ENCODE peak calls at places on chromosomes 16 and 17, in seven cellular contexts. One of them, this sample, is unnamed.

GRCh38 chr17:42578282-42578869 is 847 bp upstream of the PSMC3IP start:
- DNase-seq in stomach: peak; percentile 79
- DNase-seq in NCI-H2171 treated with DMSO at 0.1 percent for 48 hours: peak; percentile 92
- DNase-seq in anterior cingulate cortex: peak; percentile 64
- DNase-seq in choroid plexus epithelial cell: peak; percentile 82
- DNase-seq in EL: peak; percentile 79
- DNase-seq in B cell: peak; percentile 82
- DNase-seq in this sample: peak; percentile 89

GRCh38 chr17:7977805-7978204 is 24.6 kb upstream of the GUCY2D start:
- DNase-seq in anterior cingulate cortex: no peak
- DNase-seq in B cell: no peak
- DNase-seq in EL: no peak
- DNase-seq in stomach: no peak
- DNase-seq in choroid plexus epithelial cell: no peak
- DNase-seq in NCI-H2171 treated with DMSO at 0.1 percent for 48 hours: no peak
- DNase-seq in this sample: no peak

GRCh38 chr17:38735161-38735997 is 5.2 kb downstream of the CISD3 start:
- DNase-seq in anterior cingulate cortex: no peak
- DNase-seq in choroid plexus epithelial cell: no peak
- DNase-seq in stomach: peak; percentile 60
- DNase-seq in NCI-H2171 treated with DMSO at 0.1 percent for 48 hours: peak; percentile 58
- DNase-seq in B cell: peak; percentile 92
- DNase-seq in EL: no peak
- DNase-seq in this sample: peak; percentile 21

GRCh38 chr17:11490171-11490760 is 108.0 kb upstream of the DNAH9 start:
- DNase-seq in EL: no peak
- DNase-seq in anterior cingulate cortex: no peak
- DNase-seq in NCI-H2171 treated with DMSO at 0.1 percent for 48 hours: no peak
- DNase-seq in choroid plexus epithelial cell: no peak
- DNase-seq in stomach: no peak
- DNase-seq in B cell: no peak
- DNase-seq in this sample: no peak

GRCh38 chr17:79654350-79654959 is 43.6 kb upstream of the RBFOX3 start:
- DNase-seq in NCI-H2171 treated with DMSO at 0.1 percent for 48 hours: no peak
- DNase-seq in B cell: no peak
- DNase-seq in anterior cingulate cortex: no peak
- DNase-seq in choroid plexus epithelial cell: no peak
- DNase-seq in stomach: no peak
- DNase-seq in EL: no peak
- DNase-seq in this sample: no peak

GRCh38 chr16:16763449-16763848 is 384.5 kb downstream of the NPIPA7 start:
- DNase-seq in EL: no peak
- DNase-seq in NCI-H2171 treated with DMSO at 0.1 percent for 48 hours: no peak
- DNase-seq in choroid plexus epithelial cell: no peak
- DNase-seq in anterior cingulate cortex: no peak
- DNase-seq in B cell: no peak
- DNase-seq in stomach: no peak
- DNase-seq in this sample: no peak

GRCh38 chr17:12429125-12429524 is 236.6 kb upstream of the MYOCD start:
- DNase-seq in NCI-H2171 treated with DMSO at 0.1 percent for 48 hours: no peak
- DNase-seq in anterior cingulate cortex: no peak
- DNase-seq in EL: no peak
- DNase-seq in stomach: no peak
- DNase-seq in B cell: no peak
- DNase-seq in choroid plexus epithelial cell: no peak
- DNase-seq in this sample: no peak

GRCh38 chr16:81444448-81445121 is at the start of gene CMIP:
- DNase-seq in EL: peak; percentile 83
- DNase-seq in anterior cingulate cortex: peak; percentile 63
- DNase-seq in stomach: peak; percentile 89
- DNase-seq in choroid plexus epithelial cell: peak; percentile 75
- DNase-seq in B cell: peak; percentile 99
- DNase-seq in NCI-H2171 treated with DMSO at 0.1 percent for 48 hours: peak; percentile 51
- DNase-seq in this sample: peak; percentile 78

GRCh38 chr16:87380403-87380802 is 3.2 kb downstream of the FBXO31 start:
- DNase-seq in stomach: no peak
- DNase-seq in B cell: no peak
- DNase-seq in anterior cingulate cortex: no peak
- DNase-seq in EL: no peak
- DNase-seq in NCI-H2171 treated with DMSO at 0.1 percent for 48 hours: no peak
- DNase-seq in choroid plexus epithelial cell: no peak
- DNase-seq in this sample: no peak

GRCh38 chr16:9099131-9099625 is 7.7 kb downstream of the HAPSTR1 start:
- DNase-seq in NCI-H2171 treated with DMSO at 0.1 percent for 48 hours: no peak
- DNase-seq in anterior cingulate cortex: no peak
- DNase-seq in B cell: no peak
- DNase-seq in EL: no peak
- DNase-seq in stomach: peak; percentile 32
- DNase-seq in choroid plexus epithelial cell: no peak
- DNase-seq in this sample: no peak

GRCh38 chr17:82648761-82649474 is 674 bp upstream of the WDR45B start:
- DNase-seq in EL: peak; percentile 34
- DNase-seq in anterior cingulate cortex: no peak
- DNase-seq in B cell: peak; percentile 79
- DNase-seq in NCI-H2171 treated with DMSO at 0.1 percent for 48 hours: peak; percentile 46
- DNase-seq in stomach: peak; percentile 43
- DNase-seq in choroid plexus epithelial cell: no peak
- DNase-seq in this sample: peak; percentile 43

GRCh38 chr17:35912942-35913341 is 17.6 kb downstream of the RDM1 start:
- DNase-seq in B cell: no peak
- DNase-seq in choroid plexus epithelial cell: no peak
- DNase-seq in anterior cingulate cortex: no peak
- DNase-seq in NCI-H2171 treated with DMSO at 0.1 percent for 48 hours: no peak
- DNase-seq in EL: no peak
- DNase-seq in stomach: no peak
- DNase-seq in this sample: no peak

GRCh38 chr16:55264949-55265348 is 59.1 kb upstream of the IRX6 start:
- DNase-seq in anterior cingulate cortex: no peak
- DNase-seq in B cell: no peak
- DNase-seq in choroid plexus epithelial cell: no peak
- DNase-seq in NCI-H2171 treated with DMSO at 0.1 percent for 48 hours: peak; percentile 1
- DNase-seq in EL: no peak
- DNase-seq in stomach: no peak
- DNase-seq in this sample: no peak

GRCh38 chr16:87541882-87542234 is 49.0 kb upstream of the ZCCHC14 start:
- DNase-seq in EL: no peak
- DNase-seq in B cell: no peak
- DNase-seq in stomach: no peak
- DNase-seq in NCI-H2171 treated with DMSO at 0.1 percent for 48 hours: peak; percentile 47
- DNase-seq in anterior cingulate cortex: no peak
- DNase-seq in choroid plexus epithelial cell: peak; percentile 18
- DNase-seq in this sample: no peak

GRCh38 chr17:17398188-17398927 is 78.4 kb upstream of the MED9 start:
- DNase-seq in NCI-H2171 treated with DMSO at 0.1 percent for 48 hours: no peak
- DNase-seq in anterior cingulate cortex: no peak
- DNase-seq in B cell: no peak
- DNase-seq in choroid plexus epithelial cell: no peak
- DNase-seq in EL: no peak
- DNase-seq in stomach: no peak
- DNase-seq in this sample: no peak

GRCh38 chr16:48152226-48152625 is 3.6 kb downstream of the ABCC12 start:
- DNase-seq in EL: no peak
- DNase-seq in NCI-H2171 treated with DMSO at 0.1 percent for 48 hours: no peak
- DNase-seq in stomach: no peak
- DNase-seq in choroid plexus epithelial cell: no peak
- DNase-seq in B cell: no peak
- DNase-seq in anterior cingulate cortex: no peak
- DNase-seq in this sample: no peak

GRCh38 chr17:8710766-8711165 is 33.9 kb downstream of the CCDC42 start:
- DNase-seq in stomach: no peak
- DNase-seq in NCI-H2171 treated with DMSO at 0.1 percent for 48 hours: no peak
- DNase-seq in EL: no peak
- DNase-seq in B cell: no peak
- DNase-seq in choroid plexus epithelial cell: no peak
- DNase-seq in anterior cingulate cortex: no peak
- DNase-seq in this sample: no peak

GRCh38 chr16:17246974-17247718 is 223.6 kb downstream of the XYLT1 start:
- DNase-seq in anterior cingulate cortex: no peak
- DNase-seq in choroid plexus epithelial cell: no peak
- DNase-seq in B cell: no peak
- DNase-seq in EL: no peak
- DNase-seq in stomach: peak; percentile 44
- DNase-seq in NCI-H2171 treated with DMSO at 0.1 percent for 48 hours: no peak
- DNase-seq in this sample: no peak

GRCh38 chr17:34990921-34991365 is 10.6 kb downstream of the LIG3 start:
- DNase-seq in EL: no peak
- DNase-seq in anterior cingulate cortex: no peak
- DNase-seq in stomach: peak; percentile 90
- DNase-seq in B cell: no peak
- DNase-seq in choroid plexus epithelial cell: peak; percentile 34
- DNase-seq in NCI-H2171 treated with DMSO at 0.1 percent for 48 hours: peak; percentile 95
- DNase-seq in this sample: no peak

GRCh38 chr17:12180644-12181261 is 160.1 kb downstream of the MAP2K4 start:
- DNase-seq in EL: peak; percentile 55
- DNase-seq in NCI-H2171 treated with DMSO at 0.1 percent for 48 hours: peak; percentile 35
- DNase-seq in anterior cingulate cortex: no peak
- DNase-seq in stomach: no peak
- DNase-seq in choroid plexus epithelial cell: peak; percentile 81
- DNase-seq in B cell: no peak
- DNase-seq in this sample: no peak

GRCh38 chr17:2362881-2363280 is 25.6 kb downstream of the SGSM2 start:
- DNase-seq in NCI-H2171 treated with DMSO at 0.1 percent for 48 hours: no peak
- DNase-seq in stomach: no peak
- DNase-seq in B cell: no peak
- DNase-seq in choroid plexus epithelial cell: no peak
- DNase-seq in anterior cingulate cortex: no peak
- DNase-seq in EL: no peak
- DNase-seq in this sample: no peak

GRCh38 chr16:66020061-66020460 is 346.4 kb upstream of the CDH5 start:
- DNase-seq in NCI-H2171 treated with DMSO at 0.1 percent for 48 hours: no peak
- DNase-seq in choroid plexus epithelial cell: peak; percentile 60
- DNase-seq in EL: peak; percentile 53
- DNase-seq in anterior cingulate cortex: no peak
- DNase-seq in B cell: no peak
- DNase-seq in stomach: no peak
- DNase-seq in this sample: no peak

GRCh38 chr17:66417300-66417719 is 114.9 kb downstream of the PRKCA start:
- DNase-seq in B cell: no peak
- DNase-seq in EL: no peak
- DNase-seq in stomach: no peak
- DNase-seq in anterior cingulate cortex: no peak
- DNase-seq in choroid plexus epithelial cell: no peak
- DNase-seq in NCI-H2171 treated with DMSO at 0.1 percent for 48 hours: peak; percentile 31
- DNase-seq in this sample: peak; percentile 8

GRCh38 chr17:37605813-37606505 is 3.3 kb downstream of the SYNRG start:
- DNase-seq in NCI-H2171 treated with DMSO at 0.1 percent for 48 hours: no peak
- DNase-seq in EL: peak; percentile 83
- DNase-seq in stomach: no peak
- DNase-seq in choroid plexus epithelial cell: no peak
- DNase-seq in B cell: no peak
- DNase-seq in anterior cingulate cortex: no peak
- DNase-seq in this sample: no peak

GRCh38 chr16:11796227-11797165 is 562 bp downstream of the ZC3H7A start:
- DNase-seq in stomach: peak; percentile 62
- DNase-seq in NCI-H2171 treated with DMSO at 0.1 percent for 48 hours: no peak
- DNase-seq in B cell: peak; percentile 36
- DNase-seq in choroid plexus epithelial cell: peak; percentile 50
- DNase-seq in EL: peak; percentile 63
- DNase-seq in anterior cingulate cortex: peak; percentile 12
- DNase-seq in this sample: peak; percentile 6

GRCh38 chr16:86528061-86528929 is 18.0 kb downstream of the FOXF1 start:
- DNase-seq in NCI-H2171 treated with DMSO at 0.1 percent for 48 hours: peak; percentile 32
- DNase-seq in choroid plexus epithelial cell: no peak
- DNase-seq in stomach: no peak
- DNase-seq in B cell: no peak
- DNase-seq in anterior cingulate cortex: no peak
- DNase-seq in EL: no peak
- DNase-seq in this sample: no peak

GRCh38 chr17:80261159-80261894 is 675 bp downstream of the RNF213 start:
- DNase-seq in choroid plexus epithelial cell: peak; percentile 55
- DNase-seq in stomach: peak; percentile 49
- DNase-seq in B cell: peak; percentile 57
- DNase-seq in anterior cingulate cortex: no peak
- DNase-seq in EL: peak; percentile 77
- DNase-seq in NCI-H2171 treated with DMSO at 0.1 percent for 48 hours: peak; percentile 56
- DNase-seq in this sample: peak; percentile 60

GRCh38 chr16:19017179-19017578 is 33.4 kb downstream of the TMC7 start:
- DNase-seq in B cell: no peak
- DNase-seq in anterior cingulate cortex: no peak
- DNase-seq in choroid plexus epithelial cell: no peak
- DNase-seq in NCI-H2171 treated with DMSO at 0.1 percent for 48 hours: no peak
- DNase-seq in EL: no peak
- DNase-seq in stomach: no peak
- DNase-seq in this sample: no peak

GRCh38 chr17:17365476-17366110 is 62.4 kb downstream of the NT5M start:
- DNase-seq in choroid plexus epithelial cell: no peak
- DNase-seq in anterior cingulate cortex: no peak
- DNase-seq in NCI-H2171 treated with DMSO at 0.1 percent for 48 hours: no peak
- DNase-seq in stomach: no peak
- DNase-seq in B cell: no peak
- DNase-seq in EL: no peak
- DNase-seq in this sample: no peak

GRCh38 chr16:7025616-7026190 is 306.9 kb upstream of the RBFOX1 start:
- DNase-seq in EL: no peak
- DNase-seq in B cell: no peak
- DNase-seq in choroid plexus epithelial cell: peak; percentile 2
- DNase-seq in stomach: peak; percentile 46
- DNase-seq in NCI-H2171 treated with DMSO at 0.1 percent for 48 hours: peak; percentile 35
- DNase-seq in anterior cingulate cortex: peak; percentile 39
- DNase-seq in this sample: peak; percentile 39

GRCh38 chr17:80260791-80261158 is at the start of gene RNF213:
- DNase-seq in choroid plexus epithelial cell: peak; percentile 34
- DNase-seq in EL: peak; percentile 49
- DNase-seq in stomach: peak; percentile 68
- DNase-seq in B cell: peak; percentile 95
- DNase-seq in anterior cingulate cortex: no peak
- DNase-seq in NCI-H2171 treated with DMSO at 0.1 percent for 48 hours: peak; percentile 53
- DNase-seq in this sample: no peak

GRCh38 chr16:84881702-84882521 is 62.1 kb downstream of the CRISPLD2 start:
- DNase-seq in EL: peak; percentile 96
- DNase-seq in B cell: no peak
- DNase-seq in anterior cingulate cortex: no peak
- DNase-seq in NCI-H2171 treated with DMSO at 0.1 percent for 48 hours: no peak
- DNase-seq in choroid plexus epithelial cell: peak; percentile 88
- DNase-seq in stomach: no peak
- DNase-seq in this sample: no peak

GRCh38 chr16:57478396-57479024 is 7.8 kb downstream of the DOK4 start:
- DNase-seq in NCI-H2171 treated with DMSO at 0.1 percent for 48 hours: no peak
- DNase-seq in anterior cingulate cortex: no peak
- DNase-seq in B cell: no peak
- DNase-seq in choroid plexus epithelial cell: no peak
- DNase-seq in stomach: no peak
- DNase-seq in EL: no peak
- DNase-seq in this sample: no peak

GRCh38 chr17:16975266-16975651 is 3.3 kb upstream of the TNFRSF13B start:
- DNase-seq in B cell: no peak
- DNase-seq in NCI-H2171 treated with DMSO at 0.1 percent for 48 hours: no peak
- DNase-seq in EL: no peak
- DNase-seq in stomach: no peak
- DNase-seq in choroid plexus epithelial cell: no peak
- DNase-seq in anterior cingulate cortex: no peak
- DNase-seq in this sample: no peak

GRCh38 chr16:23514381-23515152 is 4.3 kb upstream of the GGA2 start:
- DNase-seq in NCI-H2171 treated with DMSO at 0.1 percent for 48 hours: no peak
- DNase-seq in choroid plexus epithelial cell: no peak
- DNase-seq in EL: no peak
- DNase-seq in stomach: no peak
- DNase-seq in anterior cingulate cortex: no peak
- DNase-seq in B cell: no peak
- DNase-seq in this sample: no peak

This sample was measured in COR-L47.